ENCODE peak calls at places on chromosomes 13 and 19, in nine cellular contexts. One of them, this sample, is unnamed.

GRCh38 chr13:100454876-100455275 is 133.7 kb downstream of the GGACT start:
- DNase-seq in C1 segment of cervical spinal cord: no peak
- DNase-seq in left cardiac atrium: no peak
- DNase-seq in caudate nucleus: no peak
- DNase-seq in esophagus squamous epithelium: no peak
- DNase-seq in stimulated activated CD4-positive, alpha-beta T cell treated with anti-CD3 and anti-CD28 coated beads, Interleukin-15, amount 100 ng/mL, for 48 hours: no peak
- DNase-seq in stimulated activated CD8-positive, alpha-beta memory T cell treated with anti-CD3 and anti-CD28 coated beads, Interleukin-2, amount 100 ng/mL, for 1 hour: no peak
- DNase-seq in OCI-LY7: no peak
- DNase-seq in coronary artery: no peak
- DNase-seq in this sample: no peak

GRCh38 chr13:86684402-86684801 is 885.2 kb upstream of the SLITRK6 start:
- DNase-seq in left cardiac atrium: no peak
- DNase-seq in esophagus squamous epithelium: no peak
- DNase-seq in stimulated activated CD8-positive, alpha-beta memory T cell treated with anti-CD3 and anti-CD28 coated beads, Interleukin-2, amount 100 ng/mL, for 1 hour: no peak
- DNase-seq in stimulated activated CD4-positive, alpha-beta T cell treated with anti-CD3 and anti-CD28 coated beads, Interleukin-15, amount 100 ng/mL, for 48 hours: no peak
- DNase-seq in OCI-LY7: no peak
- DNase-seq in coronary artery: no peak
- DNase-seq in caudate nucleus: no peak
- DNase-seq in C1 segment of cervical spinal cord: no peak
- DNase-seq in this sample: no peak

GRCh38 chr13:99176309-99177276 is 24.1 kb upstream of the UBAC2 start:
- DNase-seq in stimulated activated CD4-positive, alpha-beta T cell treated with anti-CD3 and anti-CD28 coated beads, Interleukin-15, amount 100 ng/mL, for 48 hours: peak; percentile 58
- DNase-seq in left cardiac atrium: peak; percentile 76
- DNase-seq in stimulated activated CD8-positive, alpha-beta memory T cell treated with anti-CD3 and anti-CD28 coated beads, Interleukin-2, amount 100 ng/mL, for 1 hour: peak; percentile 59
- DNase-seq in OCI-LY7: peak; percentile 76
- DNase-seq in coronary artery: no peak
- DNase-seq in caudate nucleus: peak; percentile 15
- DNase-seq in esophagus squamous epithelium: no peak
- DNase-seq in C1 segment of cervical spinal cord: peak; percentile 57
- DNase-seq in this sample: peak; percentile 64

GRCh38 chr19:49488863-49489537 is 1.6 kb downstream of the RPL13A start:
- DNase-seq in stimulated activated CD8-positive, alpha-beta memory T cell treated with anti-CD3 and anti-CD28 coated beads, Interleukin-2, amount 100 ng/mL, for 1 hour: no peak
- DNase-seq in OCI-LY7: no peak
- DNase-seq in caudate nucleus: no peak
- DNase-seq in left cardiac atrium: no peak
- DNase-seq in C1 segment of cervical spinal cord: no peak
- DNase-seq in esophagus squamous epithelium: no peak
- DNase-seq in stimulated activated CD4-positive, alpha-beta T cell treated with anti-CD3 and anti-CD28 coated beads, Interleukin-15, amount 100 ng/mL, for 48 hours: no peak
- DNase-seq in coronary artery: no peak
- DNase-seq in this sample: no peak

GRCh38 chr13:76440568-76440967 is 445.6 kb downstream of the KCTD12 start:
- DNase-seq in esophagus squamous epithelium: no peak
- DNase-seq in caudate nucleus: no peak
- DNase-seq in C1 segment of cervical spinal cord: no peak
- DNase-seq in coronary artery: no peak
- DNase-seq in left cardiac atrium: no peak
- DNase-seq in stimulated activated CD8-positive, alpha-beta memory T cell treated with anti-CD3 and anti-CD28 coated beads, Interleukin-2, amount 100 ng/mL, for 1 hour: no peak
- DNase-seq in stimulated activated CD4-positive, alpha-beta T cell treated with anti-CD3 and anti-CD28 coated beads, Interleukin-15, amount 100 ng/mL, for 48 hours: no peak
- DNase-seq in OCI-LY7: peak; percentile 17
- DNase-seq in this sample: no peak

GRCh38 chr19:7856679-7857663 is 17.2 kb downstream of the PRR36 start:
- DNase-seq in stimulated activated CD8-positive, alpha-beta memory T cell treated with anti-CD3 and anti-CD28 coated beads, Interleukin-2, amount 100 ng/mL, for 1 hour: no peak
- DNase-seq in OCI-LY7: peak; percentile 11
- DNase-seq in esophagus squamous epithelium: no peak
- DNase-seq in caudate nucleus: no peak
- DNase-seq in stimulated activated CD4-positive, alpha-beta T cell treated with anti-CD3 and anti-CD28 coated beads, Interleukin-15, amount 100 ng/mL, for 48 hours: no peak
- DNase-seq in left cardiac atrium: no peak
- DNase-seq in coronary artery: no peak
- DNase-seq in C1 segment of cervical spinal cord: no peak
- DNase-seq in this sample: no peak

GRCh38 chr19:38268539-38268938 is 4.2 kb downstream of the SPINT2 start:
- DNase-seq in OCI-LY7: no peak
- DNase-seq in stimulated activated CD4-positive, alpha-beta T cell treated with anti-CD3 and anti-CD28 coated beads, Interleukin-15, amount 100 ng/mL, for 48 hours: no peak
- DNase-seq in esophagus squamous epithelium: no peak
- DNase-seq in caudate nucleus: no peak
- DNase-seq in C1 segment of cervical spinal cord: no peak
- DNase-seq in coronary artery: no peak
- DNase-seq in stimulated activated CD8-positive, alpha-beta memory T cell treated with anti-CD3 and anti-CD28 coated beads, Interleukin-2, amount 100 ng/mL, for 1 hour: no peak
- DNase-seq in left cardiac atrium: no peak
- DNase-seq in this sample: no peak

GRCh38 chr19:49875801-49876421 is 1.2 kb downstream of the AKT1S1 start:
- DNase-seq in caudate nucleus: peak; percentile 54
- DNase-seq in stimulated activated CD4-positive, alpha-beta T cell treated with anti-CD3 and anti-CD28 coated beads, Interleukin-15, amount 100 ng/mL, for 48 hours: no peak
- DNase-seq in coronary artery: no peak
- DNase-seq in OCI-LY7: peak; percentile 76
- DNase-seq in stimulated activated CD8-positive, alpha-beta memory T cell treated with anti-CD3 and anti-CD28 coated beads, Interleukin-2, amount 100 ng/mL, for 1 hour: no peak
- DNase-seq in esophagus squamous epithelium: no peak
- DNase-seq in C1 segment of cervical spinal cord: peak; percentile 83
- DNase-seq in left cardiac atrium: peak; percentile 74
- DNase-seq in this sample: peak; percentile 76

GRCh38 chr19:17841810-17842662 is 5.7 kb downstream of the JAK3 start:
- DNase-seq in coronary artery: no peak
- DNase-seq in esophagus squamous epithelium: no peak
- DNase-seq in left cardiac atrium: peak; percentile 85
- DNase-seq in caudate nucleus: peak; percentile 7
- DNase-seq in stimulated activated CD8-positive, alpha-beta memory T cell treated with anti-CD3 and anti-CD28 coated beads, Interleukin-2, amount 100 ng/mL, for 1 hour: peak; percentile 40
- DNase-seq in OCI-LY7: peak; percentile 79
- DNase-seq in C1 segment of cervical spinal cord: peak; percentile 35
- DNase-seq in stimulated activated CD4-positive, alpha-beta T cell treated with anti-CD3 and anti-CD28 coated beads, Interleukin-15, amount 100 ng/mL, for 48 hours: peak; percentile 66
- DNase-seq in this sample: peak; percentile 77

GRCh38 chr13:52405767-52406494 is at the start of gene THSD1:
- DNase-seq in stimulated activated CD8-positive, alpha-beta memory T cell treated with anti-CD3 and anti-CD28 coated beads, Interleukin-2, amount 100 ng/mL, for 1 hour: no peak
- DNase-seq in caudate nucleus: no peak
- DNase-seq in stimulated activated CD4-positive, alpha-beta T cell treated with anti-CD3 and anti-CD28 coated beads, Interleukin-15, amount 100 ng/mL, for 48 hours: no peak
- DNase-seq in left cardiac atrium: peak; percentile 86
- DNase-seq in OCI-LY7: no peak
- DNase-seq in esophagus squamous epithelium: no peak
- DNase-seq in coronary artery: peak; percentile 82
- DNase-seq in C1 segment of cervical spinal cord: no peak
- DNase-seq in this sample: peak; percentile 56

GRCh38 chr13:54162069-54162468 is 1133.5 kb downstream of the OLFM4 start:
- DNase-seq in esophagus squamous epithelium: no peak
- DNase-seq in OCI-LY7: no peak
- DNase-seq in stimulated activated CD8-positive, alpha-beta memory T cell treated with anti-CD3 and anti-CD28 coated beads, Interleukin-2, amount 100 ng/mL, for 1 hour: no peak
- DNase-seq in stimulated activated CD4-positive, alpha-beta T cell treated with anti-CD3 and anti-CD28 coated beads, Interleukin-15, amount 100 ng/mL, for 48 hours: no peak
- DNase-seq in coronary artery: no peak
- DNase-seq in C1 segment of cervical spinal cord: no peak
- DNase-seq in caudate nucleus: no peak
- DNase-seq in left cardiac atrium: no peak
- DNase-seq in this sample: no peak

GRCh38 chr13:97559981-97560380 is 126.0 kb downstream of the RAP2A start:
- DNase-seq in OCI-LY7: no peak
- DNase-seq in left cardiac atrium: no peak
- DNase-seq in caudate nucleus: no peak
- DNase-seq in stimulated activated CD8-positive, alpha-beta memory T cell treated with anti-CD3 and anti-CD28 coated beads, Interleukin-2, amount 100 ng/mL, for 1 hour: no peak
- DNase-seq in stimulated activated CD4-positive, alpha-beta T cell treated with anti-CD3 and anti-CD28 coated beads, Interleukin-15, amount 100 ng/mL, for 48 hours: no peak
- DNase-seq in C1 segment of cervical spinal cord: no peak
- DNase-seq in coronary artery: no peak
- DNase-seq in esophagus squamous epithelium: no peak
- DNase-seq in this sample: no peak

GRCh38 chr19:48624067-48624594 is 4.8 kb downstream of the SPHK2 start:
- DNase-seq in stimulated activated CD4-positive, alpha-beta T cell treated with anti-CD3 and anti-CD28 coated beads, Interleukin-15, amount 100 ng/mL, for 48 hours: peak; percentile 93
- DNase-seq in OCI-LY7: peak; percentile 98
- DNase-seq in C1 segment of cervical spinal cord: peak; percentile 99
- DNase-seq in esophagus squamous epithelium: peak; percentile 82
- DNase-seq in coronary artery: peak; percentile 98
- DNase-seq in stimulated activated CD8-positive, alpha-beta memory T cell treated with anti-CD3 and anti-CD28 coated beads, Interleukin-2, amount 100 ng/mL, for 1 hour: peak; percentile 92
- DNase-seq in left cardiac atrium: peak; percentile 99
- DNase-seq in caudate nucleus: peak; percentile 95
- DNase-seq in this sample: peak; percentile 98

This sample was measured in adrenal gland.